ENCODE peak calls at places on chromosomes 1 and 21, in ten cellular contexts. H is stimulated activated CD4-positive, alpha-beta T cell treated with anti-CD3 and anti-CD28 coated beads, Interleukin-15, amount 100 ng/mL, for 24 hours; E is AG09319; X is A549; S is stimulated activated CD8-positive, alpha-beta memory T cell treated with anti-CD3 and anti-CD28 coated beads, Interleukin-2, amount 100 ng/mL, for 1 hour; F is IMR-90; N is activated T-helper 1 cell treated with anti-CD3 and anti-CD28 coated beads, Interleukin-12 subunit alpha, Interleukin-12 subunit beta, Interleukin-2, Interleukin-4 antibody, amounts not matched to agents 30 ng/mL and 10 ng/mL and 1 ng/mL, durations not matched to agents 14 hours and 24 hours and 36 hours; B is NB4; Y is activated naive CD4-positive, alpha-beta T cell; R is renal cortical epithelial cell. D is an unnamed sample.

GRCh38 chr1:172497230-172497629 is 35.7 kb upstream of the SUCO start:
- DNase-seq in H (no peak), E (peak; percentile 16), X (peak; percentile 4), S (no peak), F (peak; percentile 11), N (no peak), B (no peak), Y (no peak), R (peak; percentile 87), D (no peak)

GRCh38 chr1:44526295-44527073 is 121.4 kb downstream of the RNF220 start:
- DNase-seq in H (no peak), E (no peak), X (no peak), S (no peak), F (no peak), N (no peak), B (no peak), Y (no peak), R (no peak), D (no peak)

GRCh38 chr1:39115271-39116110 is 89.0 kb upstream of the MACF1 start:
- DNase-seq in H (peak; percentile 39), E (no peak), X (no peak), S (no peak), F (peak; percentile 88), N (no peak), B (peak; percentile 35), Y (no peak), R (peak; percentile 67), D (no peak)

GRCh38 chr21:45210461-45210983 is 77.2 kb downstream of the POFUT2 start:
- DNase-seq in H (no peak), E (no peak), X (no peak), S (no peak), F (no peak), N (no peak), B (no peak), Y (no peak), R (no peak), D (no peak)

GRCh38 chr21:45830720-45831366 is 150.7 kb upstream of the COL6A1 start:
- DNase-seq in H (no peak), E (no peak), X (no peak), S (no peak), F (no peak), N (no peak), B (no peak), Y (no peak), R (no peak), D (no peak)

GRCh38 chr21:33924766-33925100 is 9.1 kb upstream of the ATP5PO start:
- DNase-seq in H (no peak), E (no peak), X (no peak), S (no peak), F (no peak), N (no peak), B (peak; percentile 19), Y (no peak), R (peak; percentile 74), D (no peak)

GRCh38 chr21:45892156-45892919 is 89.2 kb upstream of the COL6A1 start:
- DNase-seq in H (peak; percentile 28), E (no peak), X (no peak), S (no peak), F (no peak), N (no peak), B (peak; percentile 85), Y (no peak), R (no peak), D (no peak)

GRCh38 chr1:151145158-151146071 is 1.0 kb downstream of the SEMA6C start:
- DNase-seq in H (peak; percentile 45), E (no peak), X (no peak), S (no peak), F (no peak), N (no peak), B (no peak), Y (no peak), R (no peak), D (no peak)

GRCh38 chr1:47436304-47436978 is 1.4 kb upstream of the FOXD2 start:
- DNase-seq in H (peak; percentile 87), E (no peak), X (peak; percentile 74), S (peak; percentile 57), F (peak; percentile 65), N (peak; percentile 70), B (peak; percentile 85), Y (peak; percentile 55), R (peak; percentile 35), D (peak; percentile 84)

GRCh38 chr1:212982430-212983152 is 32.2 kb downstream of the VASH2 start:
- DNase-seq in H (no peak), E (no peak), X (no peak), S (no peak), F (peak; percentile 13), N (no peak), B (no peak), Y (no peak), R (no peak), D (no peak)

GRCh38 chr1:193705473-193706074 is 519.2 kb upstream of the B3GALT2 start:
- DNase-seq in H (no peak), E (no peak), X (no peak), S (no peak), F (no peak), N (no peak), B (peak; percentile 3), Y (no peak), R (peak; percentile 68), D (no peak)

GRCh38 chr1:91732291-91732953 is 153.5 kb downstream of the TGFBR3 start:
- DNase-seq in H (peak; percentile 51), E (peak; percentile 43), X (peak; percentile 47), S (no peak), F (peak; percentile 91), N (no peak), B (no peak), Y (no peak), R (peak; percentile 97), D (no peak)

GRCh38 chr1:206801467-206801866 is 29.2 kb upstream of the IL10 start:
- DNase-seq in H (no peak), E (no peak), X (no peak), S (no peak), F (no peak), N (no peak), B (no peak), Y (no peak), R (peak; percentile 39), D (no peak)

GRCh38 chr1:11797525-11798216 is 8.1 kb downstream of the MTHFR start:
- DNase-seq in H (no peak), E (no peak), X (no peak), S (no peak), F (peak; percentile 51), N (no peak), B (no peak), Y (no peak), R (peak; percentile 93), D (no peak)

GRCh38 chr1:180131510-180131909 is 23.2 kb upstream of the QSOX1 start:
- DNase-seq in H (peak; percentile 19), E (peak; percentile 56), X (peak; percentile 24), S (no peak), F (peak; percentile 98), N (no peak), B (peak; percentile 92), Y (no peak), R (peak; percentile 33), D (no peak)

GRCh38 chr1:45148209-45148608 is 58.2 kb downstream of the ZSWIM5 start:
- DNase-seq in H (no peak), E (no peak), X (no peak), S (no peak), F (no peak), N (no peak), B (no peak), Y (no peak), R (no peak), D (no peak)

GRCh38 chr1:150320667-150320978 is 710 bp upstream of the PRPF3 start:
- DNase-seq in H (no peak), E (no peak), X (no peak), S (no peak), F (no peak), N (no peak), B (no peak), Y (no peak), R (no peak), D (no peak)

GRCh38 chr1:160207751-160208150 is 2.6 kb downstream of the PEA15 start:
- DNase-seq in H (no peak), E (no peak), X (no peak), S (no peak), F (no peak), N (no peak), B (no peak), Y (no peak), R (no peak), D (no peak)